ENCODE peak calls at places on chromosomes 1 and 21, in ten cellular contexts. G is stomach, P is AG04450, E is fibroblast of villous mesenchyme, I is testis, S is AG09309, J is A549, Y is spleen, D is fibroblast of lung, Z is astrocyte of the spinal cord. W is an unnamed sample.

GRCh38 chr1:181324797-181325616 is 158.3 kb upstream of the CACNA1E start:
- DNase-seq in J (peak; percentile 23), Y (no peak), G (no peak), P (no peak), E (no peak), D (no peak), I (no peak), Z (no peak), S (no peak), W (no peak)

GRCh38 chr1:150110066-150110465 is 39.6 kb upstream of the PLEKHO1 start:
- DNase-seq in Z (no peak), E (no peak), D (no peak), Y (no peak), I (no peak), P (no peak), J (no peak), G (no peak), S (no peak), W (no peak)

GRCh38 chr1:85172684-85173337 is 28.0 kb downstream of the SYDE2 start:
- DNase-seq in P (no peak), E (no peak), D (no peak), I (no peak), G (no peak), Z (no peak), Y (no peak), S (no peak), J (no peak), W (no peak)

GRCh38 chr1:24390924-24391782 is 22.4 kb downstream of the STPG1 start:
- DNase-seq in G (peak; percentile 77), E (peak; percentile 91), I (peak; percentile 86), Z (peak; percentile 86), Y (peak; percentile 92), P (peak; percentile 73), J (peak; percentile 84), S (no peak), D (peak; percentile 68), W (peak; percentile 93)

GRCh38 chr21:41506526-41507520 is 1.1 kb downstream of the TMPRSS2 start:
- DNase-seq in J (peak; percentile 3), G (peak; percentile 75), Z (no peak), Y (no peak), E (no peak), P (no peak), I (no peak), S (no peak), D (peak; percentile 3), W (no peak)

GRCh38 chr1:211680752-211681327 is 5.4 kb upstream of the NEK2 start:
- DNase-seq in I (peak; percentile 76), Y (peak; percentile 91), G (peak; percentile 70), D (peak; percentile 82), S (peak; percentile 63), Z (peak; percentile 91), E (peak; percentile 87), P (peak; percentile 79), J (peak; percentile 91), W (peak; percentile 91)

GRCh38 chr21:43923391-43923790 is 58.4 kb downstream of the AGPAT3 start:
- DNase-seq in D (no peak), I (no peak), S (no peak), P (no peak), J (no peak), Z (no peak), E (no peak), G (no peak), Y (no peak), W (no peak)

GRCh38 chr1:59871746-59872145 is 54.8 kb downstream of the CYP2J2 start:
- DNase-seq in Y (no peak), D (no peak), S (no peak), E (no peak), J (no peak), I (no peak), Z (no peak), P (no peak), G (no peak), W (no peak)

GRCh38 chr21:43775795-43776430 is at the start of gene CSTB:
- DNase-seq in G (peak; percentile 80), D (peak; percentile 50), P (no peak), Z (peak; percentile 59), E (peak; percentile 66), Y (peak; percentile 96), I (peak; percentile 90), J (peak; percentile 65), S (no peak), W (peak; percentile 60)

GRCh38 chr1:30965914-30966313 is 57.4 kb upstream of the SDC3 start:
- DNase-seq in Z (no peak), S (no peak), E (no peak), D (no peak), G (no peak), P (no peak), J (no peak), Y (no peak), I (no peak), W (no peak)

GRCh38 chr1:4267381-4268261 is 367.5 kb upstream of the C1orf174 start:
- DNase-seq in I (no peak), J (peak; percentile 27), S (no peak), Y (no peak), D (no peak), G (no peak), E (no peak), Z (no peak), P (no peak), W (no peak)

GRCh38 chr1:184684285-184685077 is 70.2 kb downstream of the EDEM3 start:
- DNase-seq in Z (no peak), Y (no peak), P (no peak), G (peak; percentile 50), S (no peak), I (peak; percentile 52), J (no peak), E (no peak), D (no peak), W (no peak)

GRCh38 chr21:43270800-43271261 is 102.0 kb downstream of the CRYAA start:
- DNase-seq in P (no peak), D (peak; percentile 13), G (no peak), S (no peak), E (no peak), I (peak; percentile 38), Y (peak; percentile 60), Z (no peak), J (no peak), W (no peak)

GRCh38 chr1:168362991-168363390 is 82.3 kb downstream of the TBX19 start:
- DNase-seq in J (no peak), Z (no peak), S (no peak), E (no peak), I (no peak), Y (no peak), D (no peak), G (no peak), P (no peak), W (no peak)

GRCh38 chr21:39114871-39115658 is 68.2 kb downstream of the PSMG1 start:
- DNase-seq in D (peak; percentile 80), Z (peak; percentile 87), P (no peak), Y (no peak), I (no peak), S (no peak), G (no peak), E (peak; percentile 70), J (no peak), W (peak; percentile 68)

GRCh38 chr1:67674260-67675011 is 10.6 kb upstream of the GADD45A start:
- DNase-seq in P (no peak), S (no peak), J (no peak), Y (no peak), I (no peak), Z (peak; percentile 64), E (peak; percentile 87), D (peak; percentile 66), G (no peak), W (peak; percentile 79)
- H3K4me3 ChIP-seq in P (no peak overlapping the region), S (no peak overlapping the region), J (no peak overlapping the region), Y (no peak overlapping the region), I (no peak overlapping the region), Z (no peak overlapping the region), E (no peak overlapping the region), D (no peak overlapping the region), G (no peak overlapping the region), W (no peak overlapping the region)

GRCh38 chr1:156600733-156601121 is 552 bp downstream of the GPATCH4 start:
- DNase-seq in Z (no peak), G (no peak), Y (no peak), S (no peak), E (peak; percentile 15), J (no peak), I (no peak), D (peak; percentile 10), P (no peak), W (peak; percentile 26)

GRCh38 chr1:156598125-156598524 is 3.2 kb downstream of the GPATCH4 start:
- DNase-seq in D (no peak), G (no peak), Y (no peak), I (no peak), E (no peak), S (no peak), P (no peak), Z (no peak), J (no peak), W (no peak)

GRCh38 chr1:156601122-156601830 is at the start of gene GPATCH4:
- DNase-seq in I (peak; percentile 95), G (peak; percentile 70), J (peak; percentile 92), Y (peak; percentile 93), E (peak; percentile 90), P (peak; percentile 78), Z (peak; percentile 93), D (peak; percentile 91), S (peak; percentile 76), W (peak; percentile 96)

GRCh38 chr1:156598731-156599432 is 2.4 kb downstream of the GPATCH4 start:
- DNase-seq in S (no peak), D (no peak), Z (no peak), J (no peak), E (no peak), I (no peak), G (no peak), Y (no peak), P (no peak), W (no peak)

DNA sequence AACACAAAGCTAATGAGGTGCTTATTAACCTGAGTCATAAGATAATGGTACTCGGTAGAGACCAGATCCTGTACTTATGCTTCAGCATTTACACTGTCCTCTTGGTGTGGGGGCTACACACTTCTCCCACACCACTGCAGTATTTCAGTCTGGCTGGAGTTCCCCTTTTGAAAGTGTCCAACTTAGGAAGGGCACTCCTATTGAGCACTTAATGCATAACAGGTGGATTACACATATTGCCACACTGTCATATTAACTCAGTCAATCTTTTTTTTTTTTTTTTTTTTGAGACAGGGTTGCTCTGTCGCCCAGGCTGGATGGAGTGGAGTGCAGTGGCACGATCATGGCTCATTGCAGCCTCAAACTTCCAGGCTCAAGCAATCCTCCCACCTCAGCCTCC is 1.5 kb downstream of the GPATCH4 start:
- DNase-seq in P (no peak), I (no peak), G (no peak), Y (no peak), J (peak; percentile 66), E (no peak), S (no peak), D (peak; percentile 6), Z (no peak), W (no peak)
- TF ChIP-seq CTCF in P (no peak), I (no peak), G (no peak), Y (no peak), J (no peak), E (no peak), S (no peak), D (no peak), Z (no peak), W (no peak)

GRCh38 chr1:17018849-17019248 is 7.1 kb upstream of the ATP13A2 start:
- DNase-seq in E (no peak), S (no peak), J (no peak), Y (no peak), P (no peak), I (no peak), D (no peak), G (no peak), Z (no peak), W (no peak)
- H3K4me3 ChIP-seq in E (no peak overlapping the region), S (no peak overlapping the region), J (no peak overlapping the region), Y (no peak overlapping the region), P (no peak overlapping the region), I (no peak overlapping the region), D (no peak overlapping the region), G (no peak overlapping the region), Z (no peak overlapping the region), W (no peak overlapping the region)

GRCh38 chr1:47765742-47766485 is 231.3 kb downstream of the TRABD2B start:
- DNase-seq in S (no peak), E (no peak), I (no peak), D (no peak), P (no peak), J (no peak), G (no peak), Y (peak; percentile 46), Z (no peak), W (no peak)
- TF ChIP-seq CTCF in S (no peak), E (no peak), I (no peak), D (no peak), P (no peak), J (no peak), G (no peak), Y (no peak), Z (no peak), W (no peak)